ENCODE peak calls at places on chromosomes 4 and X, in seven cellular contexts. C is GM10248, F is HS-27A, B is ELR, A is fibroblast of lung, T is glutamatergic neuron, H is heart left ventricle. D is an unnamed sample.

GRCh38 chr4:34181311-34181808 is 2063.0 kb downstream of the ARAP2 start:
- DNase-seq in B (peak; percentile 94), C (no peak), H (no peak), T (no peak), A (peak; percentile 90), F (peak; percentile 93), D (no peak)

GRCh38 chrX:80807606-80808159 is 2.0 kb downstream of the BRWD3 start:
- DNase-seq in F (peak; percentile 49), C (no peak), T (no peak), A (no peak), H (no peak), B (no peak), D (no peak)

GRCh38 chrX:113906168-113906567 is 677.7 kb upstream of the HTR2C start:
- DNase-seq in B (no peak), C (no peak), A (peak; percentile 16), T (no peak), H (no peak), F (no peak), D (no peak)

GRCh38 chr4:142743071-142743825 is 102.9 kb downstream of the INPP4B start:
- DNase-seq in H (no peak), A (peak; percentile 83), B (peak; percentile 25), T (no peak), C (no peak), F (no peak), D (no peak)

GRCh38 chr4:26459054-26459755 is 31.1 kb downstream of the CCKAR start:
- DNase-seq in F (peak; percentile 53), T (no peak), B (peak; percentile 70), H (no peak), A (peak; percentile 80), C (peak; percentile 65), D (no peak)

GRCh38 chr4:116073051-116073450 is 959.6 kb upstream of the NDST4 start:
- DNase-seq in H (no peak), A (no peak), B (no peak), C (no peak), T (no peak), F (no peak), D (no peak)

GRCh38 chr4:110869862-110870577 is 247.1 kb upstream of the PITX2 start:
- DNase-seq in A (no peak), B (peak; percentile 29), F (no peak), C (peak; percentile 9), H (no peak), T (no peak), D (no peak)

GRCh38 chr4:25141592-25141991 is 18.7 kb downstream of the SEPSECS start:
- DNase-seq in A (no peak), B (no peak), C (no peak), H (no peak), F (no peak), T (no peak), D (no peak)

GRCh38 chrX:43644124-43644701 is 11.9 kb upstream of the MAOA start:
- DNase-seq in T (no peak), C (no peak), F (no peak), B (peak; percentile 38), H (no peak), A (peak; percentile 83), D (no peak)

GRCh38 chr4:59127748-59128147 is 2017.6 kb upstream of the IGFBP7 start:
- DNase-seq in A (no peak), T (no peak), C (no peak), B (peak; percentile 38), F (no peak), H (no peak), D (no peak)

GRCh38 chr4:16916719-16917337 is 18.4 kb upstream of the LDB2 start:
- DNase-seq in A (no peak), B (peak; percentile 69), C (peak; percentile 67), T (peak; percentile 81), F (peak; percentile 48), H (no peak), D (peak; percentile 84)

GRCh38 chr4:151541438-151542071 is 132.6 kb downstream of the FHIP1A start:
- DNase-seq in B (peak; percentile 83), H (no peak), T (peak; percentile 21), A (peak; percentile 85), C (no peak), F (peak; percentile 35), D (no peak)

GRCh38 chrX:21934414-21934813 is 6.1 kb upstream of the SMS start:
- DNase-seq in T (no peak), B (peak; percentile 78), C (no peak), F (no peak), H (no peak), A (no peak), D (no peak)

GRCh38 chr4:104451573-104451972 is 43.1 kb downstream of the CXXC4 start:
- DNase-seq in C (no peak), B (peak; percentile 5), F (no peak), A (peak; percentile 33), T (no peak), H (no peak), D (peak; percentile 17)

GRCh38 chr4:140037353-140038030 is 116.5 kb downstream of the MAML3 start:
- DNase-seq in F (peak; percentile 48), H (no peak), B (peak; percentile 90), C (no peak), T (no peak), A (peak; percentile 97), D (no peak)

GRCh38 chrX:49042581-49043219 is 457 bp downstream of the TFE3 start:
- DNase-seq in B (peak; percentile 28), F (peak; percentile 1), A (peak; percentile 13), H (no peak), C (no peak), T (no peak), D (no peak)

GRCh38 chr4:12270546-12270945 is 841.9 kb upstream of the HS3ST1 start:
- DNase-seq in T (no peak), H (no peak), C (no peak), A (no peak), B (no peak), F (no peak), D (no peak)

GRCh38 chr4:137909910-137910309 is 332.2 kb downstream of the SLC7A11 start:
- DNase-seq in A (no peak), F (no peak), C (no peak), B (no peak), T (no peak), H (no peak), D (peak; percentile 29)